ENCODE peak calls at places on chromosomes 11 and 22, in eight cellular contexts. N, J, U, E, X, G, Q and V are unnamed samples.

GRCh38 chr11:111745719-111746504 is 20.3 kb downstream of the PPP2R1B start:
- DNase-seq in N (peak), Q (no peak), J (no peak), X (peak), G (no peak), E (no peak), U (no peak), V (peak)

GRCh38 chr22:43879901-43880742 is 11.7 kb downstream of the PNPLA5 start:
- DNase-seq in Q (no peak), X (no peak), J (no peak), U (no peak), E (no peak), G (no peak), N (no peak), V (no peak)

GRCh38 chr22:26086359-26086758 is 82.9 kb upstream of the SEZ6L start:
- DNase-seq in U (no peak), N (no peak), G (no peak), E (no peak), X (no peak), Q (no peak), J (peak), V (peak)

GRCh38 chr11:4826425-4826824 is 5.3 kb downstream of the OR51F2 start:
- DNase-seq in E (no peak), X (peak), N (peak), U (no peak), Q (no peak), G (no peak), J (peak), V (no peak)

GRCh38 chr11:65047581-65048422 is 6.8 kb downstream of the SAC3D1 start:
- DNase-seq in J (no peak), X (no peak), E (no peak), Q (no peak), G (no peak), U (no peak), N (no peak), V (no peak)

GRCh38 chr11:8501838-8502237 is 92.2 kb downstream of the STK33 start:
- DNase-seq in Q (no peak), U (no peak), N (peak), G (no peak), E (no peak), J (no peak), X (no peak), V (peak)

GRCh38 chr11:59901306-59901705 is 22.7 kb downstream of the OOSP3 start:
- DNase-seq in N (no peak), U (peak), G (no peak), E (no peak), Q (peak), X (peak), J (no peak), V (peak)

GRCh38 chr11:103609117-103610066 is 427.0 kb upstream of the DDI1 start:
- DNase-seq in G (no peak), E (no peak), U (peak), N (peak), X (peak), J (no peak), Q (peak), V (peak)

GRCh38 chr11:4522339-4522738 is 22.7 kb upstream of the OR52M1 start:
- DNase-seq in G (no peak), U (no peak), X (no peak), E (no peak), N (no peak), Q (no peak), J (no peak), V (no peak)

GRCh38 chr11:69173925-69174591 is 18.3 kb downstream of the SMIM38 start:
- DNase-seq in E (no peak), U (no peak), N (peak), G (no peak), Q (no peak), J (no peak), X (peak), V (no peak)

GRCh38 chr11:90134420-90135003 is at the start of gene NAALAD2:
- DNase-seq in G (no peak), X (peak), Q (no peak), U (no peak), J (peak), N (peak), E (no peak), V (peak)

GRCh38 chr22:42673898-42674390 is 24.8 kb upstream of the CYB5R3 start:
- DNase-seq in U (no peak), X (no peak), J (no peak), Q (no peak), E (no peak), G (no peak), N (no peak), V (peak)

GRCh38 chr11:129380413-129380812 is 4.8 kb downstream of the BARX2 start:
- DNase-seq in Q (no peak), J (no peak), G (no peak), E (no peak), N (no peak), X (no peak), U (no peak), V (peak)

GRCh38 chr11:75079546-75079945 is 17.1 kb downstream of the OR2AT4 start:
- DNase-seq in J (no peak), G (no peak), N (no peak), E (no peak), X (no peak), U (no peak), Q (no peak), V (no peak)

GRCh38 chr11:66856496-66857233 is at the start of gene LRFN4:
- DNase-seq in X (no peak), J (peak), Q (peak), N (no peak), G (peak), E (peak), U (no peak), V (peak)

GRCh38 chr11:127496165-127496564 is 495.6 kb upstream of the KIRREL3 start:
- DNase-seq in J (no peak), G (no peak), X (no peak), U (no peak), E (no peak), Q (no peak), N (no peak), V (no peak)

GRCh38 chr11:45250035-45250693 is 36.0 kb downstream of the SYT13 start:
- DNase-seq in N (no peak), U (no peak), G (no peak), Q (no peak), E (no peak), X (no peak), J (no peak), V (no peak)

GRCh38 chr11:72373163-72373562 is 61.2 kb downstream of the CLPB start:
- DNase-seq in U (no peak), N (peak), G (no peak), E (no peak), X (peak), J (no peak), Q (no peak), V (peak)

GRCh38 chr22:29072979-29073617 is at the start of gene KREMEN1:
- DNase-seq in X (no peak), G (no peak), E (no peak), J (no peak), Q (no peak), U (no peak), N (no peak), V (no peak)

GRCh38 chr22:19122752-19123492 is 710 bp upstream of the DGCR2 start:
- DNase-seq in U (no peak), Q (peak), N (no peak), X (peak), G (no peak), J (peak), E (no peak), V (peak)

GRCh38 chr11:119148855-119149370 is at the start of gene ABCG4:
- DNase-seq in Q (no peak), E (no peak), U (no peak), N (no peak), G (peak), X (peak), J (no peak), V (peak)

GRCh38 chr22:39448205-39449054 is 8.4 kb upstream of the MGAT3 start:
- DNase-seq in J (no peak), X (no peak), U (no peak), G (no peak), E (no peak), Q (no peak), N (no peak), V (no peak)

GRCh38 chr22:46734830-46735453 is 3.1 kb downstream of the CERK start:
- DNase-seq in X (no peak), N (peak), U (no peak), J (peak), G (peak), E (peak), Q (no peak), V (no peak)

GRCh38 chr11:75596914-75597313 is 34.9 kb downstream of the SERPINH1 start:
- DNase-seq in N (no peak), X (no peak), U (no peak), E (no peak), G (no peak), Q (no peak), J (no peak), V (no peak)

GRCh38 chr11:2140411-2141400 is 1.5 kb upstream of the IGF2 start:
- DNase-seq in U (no peak), G (no peak), N (no peak), E (no peak), X (no peak), Q (no peak), J (no peak), V (no peak)

GRCh38 chr11:20363500-20364411 is at the start of gene HTATIP2:
- DNase-seq in E (no peak), J (peak), G (peak), U (no peak), N (peak), Q (no peak), X (peak), V (peak)

GRCh38 chr11:110124605-110125004 is 31.4 kb downstream of the ZC3H12C start:
- DNase-seq in G (no peak), U (no peak), E (no peak), X (no peak), Q (no peak), N (no peak), J (no peak), V (no peak)

GRCh38 chr11:67576742-67577475 is 6.7 kb upstream of the GSTP1 start:
- DNase-seq in X (no peak), Q (no peak), G (no peak), E (no peak), J (no peak), U (no peak), N (no peak), V (no peak)

GRCh38 chr22:39089928-39090327 is 7.1 kb upstream of the APOBEC3H start:
- DNase-seq in N (no peak), G (no peak), J (no peak), X (no peak), E (no peak), Q (no peak), U (no peak), V (peak)

GRCh38 chr11:2719831-2720603 is 20.2 kb upstream of the KCNQ1OT1 start:
- DNase-seq in G (no peak), Q (no peak), X (no peak), J (no peak), U (no peak), N (no peak), E (no peak), V (no peak)

GRCh38 chr11:40285520-40285919 is 1173.9 kb downstream of the LRRC4C start:
- DNase-seq in J (no peak), U (no peak), X (no peak), G (no peak), E (no peak), N (no peak), Q (no peak), V (no peak)

GRCh38 chr11:110903830-110904229 is 191.6 kb upstream of the ARHGAP20 start:
- DNase-seq in N (no peak), E (no peak), U (no peak), Q (no peak), X (peak), G (no peak), J (no peak), V (peak)